ENCODE peak calls at places on chromosomes 7 and 10, in five cellular contexts. W is K562, C is IMR-90, S is HepG2, L is GM12878. V is an unnamed sample.

GRCh38 chr10:48497965-48498770 is 106.7 kb downstream of the ARHGAP22 start:
- DNase-seq in W (no peak), C (no peak), S (no peak), L (no peak), V (no peak)

GRCh38 chr7:19122018-19122588 is 4.7 kb upstream of the TWIST1 start:
- DNase-seq in W (no peak), C (peak), S (no peak), L (no peak), V (peak)

GRCh38 chr10:30557884-30558283 is 71.7 kb downstream of the LYZL2 start:
- DNase-seq in W (peak), C (peak), S (peak), L (no peak), V (peak)

GRCh38 chr7:519974-520458 is 370 bp upstream of the PDGFA start:
- DNase-seq in W (peak), C (peak), S (no peak), L (no peak), V (peak)

GRCh38 chr7:106841896-106842390 is 23.1 kb upstream of the PIK3CG start:
- DNase-seq in W (no peak), C (no peak), S (no peak), L (no peak), V (no peak)

GRCh38 chr7:157903715-157904114 is 566.9 kb downstream of the DNAJB6 start:
- DNase-seq in W (no peak), C (no peak), S (no peak), L (no peak), V (no peak)

GRCh38 chr10:43417950-43418768 is 9.2 kb upstream of the HNRNPF start:
- DNase-seq in W (peak), C (no peak), S (peak), L (peak), V (no peak)

GRCh38 chr10:45375716-45376231 is 1.8 kb downstream of the ALOX5 start:
- DNase-seq in W (no peak), C (no peak), S (no peak), L (no peak), V (no peak)

GRCh38 chr7:157010588-157011332 is at the start of gene MNX1:
- DNase-seq in W (peak), C (no peak), S (peak), L (no peak), V (peak)

GRCh38 chr7:135620980-135621850 is 41.1 kb upstream of the STMP1 start:
- DNase-seq in W (peak), C (peak), S (peak), L (no peak), V (peak)

GRCh38 chr7:76037310-76037709 is 10.5 kb downstream of the STYXL1 start:
- DNase-seq in W (no peak), C (peak), S (no peak), L (no peak), V (peak)

GRCh38 chr10:71472912-71473311 is 76.2 kb downstream of the CDH23 start:
- DNase-seq in W (no peak), C (no peak), S (no peak), L (no peak), V (no peak)

GRCh38 chr7:30162622-30163124 is 27.9 kb downstream of the MTURN start:
- DNase-seq in W (no peak), C (peak), S (peak), L (no peak), V (peak)

GRCh38 chr10:36476399-36476798 is 649.0 kb upstream of the ANKRD30A start:
- DNase-seq in W (no peak), C (no peak), S (no peak), L (no peak), V (no peak)

GRCh38 chr7:99386584-99387238 is 12.2 kb downstream of the ARPC1B start:
- DNase-seq in W (peak), C (peak), S (peak), L (no peak), V (no peak)
- TF ChIP-seq BHLHE40 in W (no peak), C (no peak), S (no peak), L (no peak), V (no peak)

GRCh38 chr7:145902123-145902522 is 214.5 kb upstream of the CNTNAP2 start:
- DNase-seq in W (no peak), C (no peak), S (no peak), L (no peak), V (no peak)
- TF ChIP-seq CTCF in W (peak), C (no peak), S (no peak), L (no peak), V (no peak)

DNA sequence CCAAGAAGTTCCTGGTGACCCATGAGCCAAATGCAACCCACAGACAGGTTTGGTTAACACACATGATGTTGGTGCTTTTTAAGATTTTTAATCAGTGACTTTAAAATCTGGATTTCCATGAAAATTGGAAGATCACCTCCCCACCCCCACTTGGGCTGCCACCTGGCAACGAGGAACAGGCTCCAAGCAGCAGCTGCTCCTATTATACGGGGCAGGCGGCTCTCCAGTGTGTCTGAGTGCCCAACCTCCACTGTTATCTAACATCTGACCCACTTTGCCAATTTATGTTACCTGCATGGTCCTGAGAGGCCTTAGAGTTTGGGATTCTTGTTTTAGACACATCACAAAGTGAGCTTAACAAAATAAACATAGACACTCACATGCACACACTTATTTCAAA is 56.4 kb downstream of the SGMS1 start:
- DNase-seq in W (no peak), C (no peak), S (no peak), L (no peak), V (no peak)
- H3K4me2 ChIP-seq in W (peak), C (no peak), S (no peak), L (no peak), V (no peak)

DNA sequence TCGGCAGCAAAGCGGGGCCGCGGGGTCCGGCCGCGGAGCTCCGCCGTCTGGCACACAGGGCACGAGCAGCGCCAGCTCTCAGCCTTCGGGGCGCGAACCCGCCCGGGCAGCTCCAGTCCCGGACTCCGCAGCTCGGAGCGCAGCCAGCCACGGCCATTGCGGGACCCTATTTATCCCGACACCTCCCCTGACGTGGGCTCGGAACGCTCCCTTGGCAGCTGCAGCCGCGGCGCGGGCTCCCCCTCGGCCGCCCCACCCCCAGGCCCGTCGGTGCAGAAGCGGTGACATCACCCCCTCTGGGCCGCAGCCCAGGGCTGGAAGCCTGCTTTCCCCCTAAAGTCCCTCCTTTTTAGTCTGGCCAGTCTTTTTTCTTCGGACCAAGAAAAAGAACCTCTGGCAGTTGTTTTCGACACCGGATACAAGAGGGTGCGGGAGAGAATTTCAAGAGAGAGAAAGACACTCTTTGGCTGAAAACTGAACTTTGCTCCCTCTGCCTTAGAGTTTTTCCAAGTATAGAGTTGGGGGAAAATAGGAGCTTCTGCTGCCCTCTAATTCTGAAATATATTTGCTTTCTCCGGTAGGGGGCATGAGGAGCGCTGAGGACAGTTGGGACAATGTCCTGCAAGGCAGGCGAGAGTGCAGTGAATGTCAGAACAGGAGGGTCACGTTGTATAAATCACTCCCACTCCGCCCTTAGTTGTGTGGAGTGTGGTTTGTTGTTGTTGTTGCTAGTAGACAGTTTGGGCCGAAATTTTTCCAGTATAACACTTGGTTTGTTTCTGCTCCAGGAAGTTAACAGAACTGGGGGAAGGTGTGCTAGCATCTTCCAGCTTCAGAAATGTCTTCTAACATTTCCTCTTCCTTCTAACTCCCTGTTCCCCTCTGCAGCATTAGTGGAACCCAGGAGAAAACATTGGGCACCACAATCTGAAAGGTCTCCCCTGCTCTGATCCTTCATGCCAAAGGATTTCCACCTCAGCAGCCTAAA is at the start of gene SFRP4:
- DNase-seq in W (peak), C (peak), S (peak), L (no peak), V (peak)
- TF ChIP-seq BHLHE40 in W (no peak), C (no peak), S (no peak), L (peak), V (no peak)